ENCODE peak calls at places on chromosome 16, in seven cellular contexts. H is OCI-LY7, S is endothelial cell, J is lower leg skin, X is body of pancreas, Y is A549, O is AG04450. D is an unnamed sample.

GRCh38 chr16:66026931-66027330 is 339.6 kb upstream of the CDH5 start:
- DNase-seq in H (no peak), S (no peak), J (no peak), X (no peak), Y (no peak), O (no peak), D (no peak)

GRCh38 chr16:66372898-66373155 is 6.3 kb downstream of the CDH5 start:
- DNase-seq in H (no peak), S (no peak), J (no peak), X (no peak), Y (no peak), O (no peak), D (no peak)

GRCh38 chr16:66382966-66383299 is 16.4 kb downstream of the CDH5 start:
- DNase-seq in H (no peak), S (no peak), J (no peak), X (no peak), Y (peak; percentile 58), O (peak; percentile 52), D (no peak)

GRCh38 chr16:30088832-30089624 is 2.7 kb downstream of the TBX6 start:
- DNase-seq in H (no peak), S (no peak), J (no peak), X (no peak), Y (no peak), O (no peak), D (no peak)

GRCh38 chr16:11554054-11554453 is 32.7 kb downstream of the LITAF start:
- DNase-seq in H (no peak), S (no peak), J (no peak), X (peak; percentile 47), Y (no peak), O (no peak), D (no peak)

GRCh38 chr16:14496786-14497185 is 133.3 kb downstream of the PARN start:
- DNase-seq in H (no peak), S (no peak), J (no peak), X (no peak), Y (no peak), O (no peak), D (no peak)

GRCh38 chr16:66751135-66751991 is at the start of gene DYNC1LI2:
- DNase-seq in H (peak; percentile 85), S (peak; percentile 92), J (peak; percentile 60), X (peak; percentile 81), Y (peak; percentile 80), O (peak; percentile 20), D (peak; percentile 96)

GRCh38 chr16:75138636-75139035 is 9.7 kb upstream of the ZFP1 start:
- DNase-seq in H (no peak), S (peak; percentile 16), J (no peak), X (no peak), Y (no peak), O (no peak), D (no peak)

GRCh38 chr16:616771-617586 is 13.8 kb upstream of the WFIKKN1 start:
- DNase-seq in H (no peak), S (no peak), J (no peak), X (no peak), Y (no peak), O (no peak), D (no peak)

GRCh38 chr16:85309656-85310587 is 197.7 kb upstream of the CIBAR2 start:
- DNase-seq in H (peak; percentile 89), S (no peak), J (no peak), X (peak; percentile 50), Y (no peak), O (no peak), D (no peak)

GRCh38 chr16:73071131-73071940 is 23.4 kb upstream of the ZFHX3 start:
- DNase-seq in H (no peak), S (peak; percentile 56), J (no peak), X (peak; percentile 80), Y (no peak), O (no peak), D (no peak)

GRCh38 chr16:55809386-55809785 is 23.5 kb downstream of the CES1 start:
- DNase-seq in H (no peak), S (no peak), J (no peak), X (no peak), Y (no peak), O (no peak), D (no peak)

GRCh38 chr16:84999200-84999599 is 12.1 kb downstream of the ZDHHC7 start:
- DNase-seq in H (no peak), S (no peak), J (no peak), X (no peak), Y (no peak), O (no peak), D (no peak)

GRCh38 chr16:29993903-29994612 is 1.4 kb downstream of the HIRIP3 start:
- DNase-seq in H (no peak), S (no peak), J (no peak), X (no peak), Y (no peak), O (no peak), D (no peak)

GRCh38 chr16:64991011-64991410 is 130.9 kb downstream of the CDH11 start:
- DNase-seq in H (no peak), S (no peak), J (no peak), X (no peak), Y (no peak), O (no peak), D (no peak)

GRCh38 chr16:49282690-49283375 is 1.2 kb upstream of the CBLN1 start:
- DNase-seq in H (peak; percentile 10), S (peak; percentile 46), J (no peak), X (peak; percentile 87), Y (no peak), O (no peak), D (peak; percentile 18)

GRCh38 chr16:25143898-25144297 is 32.4 kb downstream of the LCMT1 start:
- DNase-seq in H (no peak), S (peak; percentile 19), J (no peak), X (peak; percentile 76), Y (peak; percentile 36), O (no peak), D (no peak)
- TF ChIP-seq CTCF in H (peak; percentile 48), S (peak; percentile 56), J (no peak), X (peak; percentile 72), Y (peak; percentile 24), O (peak; percentile 28), D (peak; percentile 3)

DNA sequence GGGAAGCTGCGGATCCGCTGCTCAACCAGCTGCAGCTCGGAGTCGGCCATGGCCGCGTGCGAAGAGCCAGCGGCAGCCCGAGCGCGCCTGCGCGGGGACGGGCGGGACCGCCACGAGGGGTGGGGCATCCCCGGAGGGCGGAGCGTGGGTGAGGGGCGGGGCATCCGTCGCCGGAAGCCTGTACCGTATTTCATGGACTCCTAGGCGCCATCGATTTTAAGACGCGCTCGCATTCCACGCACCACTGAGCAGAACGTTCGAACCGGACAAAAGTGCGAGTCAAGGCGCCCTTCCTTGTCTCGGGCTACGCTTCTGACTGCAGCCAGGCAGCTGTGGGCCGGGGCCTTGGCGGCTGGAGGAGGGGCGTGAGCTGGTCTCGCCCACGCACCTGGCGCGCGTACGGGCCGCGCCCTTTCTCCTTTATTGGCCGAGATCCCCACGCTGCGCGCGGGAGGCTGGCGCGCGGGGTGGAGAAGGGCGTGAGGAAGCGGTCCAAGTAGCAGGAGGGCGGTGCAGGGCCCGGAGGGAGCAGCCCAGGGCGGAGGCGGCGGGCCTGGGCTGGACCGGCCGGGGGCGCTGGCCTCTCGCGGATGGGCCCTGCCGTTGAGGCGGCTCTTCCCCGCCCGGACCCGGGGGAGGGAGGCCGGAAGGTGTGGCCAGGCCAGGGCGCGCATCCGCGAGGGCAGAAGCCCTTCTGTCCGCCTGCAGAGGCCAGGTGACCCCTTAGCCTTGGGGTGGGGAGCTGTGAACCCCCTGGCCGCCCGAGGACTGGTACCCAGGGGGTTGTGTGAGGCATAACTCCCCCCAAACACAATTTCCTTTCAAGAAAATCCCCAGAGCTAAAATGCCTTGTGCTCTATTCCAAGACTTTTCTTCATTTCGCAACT is at the start of gene APRT:
- DNase-seq in H (peak; percentile 93), S (peak; percentile 97), J (peak; percentile 92), X (peak; percentile 95), Y (peak; percentile 78), O (peak; percentile 90), D (peak; percentile 98)
- TF ChIP-seq CTCF in H (no peak), S (peak; percentile 16), J (no peak), X (no peak), Y (peak; percentile 33), O (peak; percentile 30), D (peak; percentile 57)

DNA sequence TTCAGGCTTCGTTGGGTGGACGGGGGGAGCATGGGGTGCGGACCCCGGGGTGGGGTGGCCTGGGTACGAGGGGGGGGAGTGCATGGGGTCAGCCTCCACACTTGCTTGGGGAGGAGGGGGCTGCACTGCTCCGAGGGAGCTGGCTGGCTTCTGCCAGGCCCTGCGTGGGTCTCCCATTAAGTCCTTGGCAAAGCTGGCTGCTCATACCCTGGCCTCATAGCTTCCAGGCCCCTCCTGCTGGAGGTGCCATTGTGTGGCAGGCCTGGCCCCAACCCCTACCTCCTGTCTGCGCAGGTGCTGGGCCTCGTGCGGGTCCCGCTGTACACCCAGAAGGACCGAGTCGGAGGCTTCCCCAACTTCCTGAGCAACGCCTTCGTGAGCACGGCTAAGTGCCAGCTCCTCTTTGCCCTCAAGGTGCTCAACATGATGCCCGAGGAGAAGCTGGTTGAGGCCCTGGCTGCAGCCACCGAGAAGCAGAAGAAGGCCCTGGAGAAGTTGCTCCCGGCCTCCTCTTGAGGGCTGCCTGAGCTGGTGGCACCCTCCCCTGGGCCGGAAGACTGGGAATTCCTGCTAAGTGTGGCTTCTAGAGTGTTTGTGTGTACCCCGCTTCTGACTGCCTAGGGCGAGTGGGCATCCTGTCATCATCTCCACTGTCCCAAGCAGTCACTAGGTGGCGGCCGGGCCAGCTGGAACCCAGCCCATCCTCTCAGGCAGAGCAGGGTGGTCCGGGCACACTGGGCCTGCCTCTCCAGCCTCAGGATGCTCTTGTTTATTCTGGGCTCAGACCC is 1.5 kb downstream of the NUDT16L1 start:
- DNase-seq in H (no peak), S (no peak), J (no peak), X (no peak), Y (no peak), O (no peak), D (no peak)
- TF ChIP-seq CTCF in H (peak; percentile 48), S (no peak), J (no peak), X (no peak), Y (no peak), O (no peak), D (no peak)

GRCh38 chr16:62157544-62157943 is 121.3 kb upstream of the CDH8 start:
- DNase-seq in H (no peak), S (no peak), J (no peak), X (no peak), Y (no peak), O (no peak), D (no peak)
- TF ChIP-seq CTCF in H (no peak), S (no peak), J (no peak), X (no peak), Y (no peak), O (no peak), D (no peak)

GRCh38 chr16:10368984-10369551 is 16.8 kb upstream of the ATF7IP2 start:
- DNase-seq in H (peak; percentile 10), S (no peak), J (no peak), X (peak; percentile 24), Y (no peak), O (no peak), D (no peak)
- TF ChIP-seq CTCF in H (peak; percentile 57), S (no peak), J (no peak), X (no peak), Y (no peak), O (no peak), D (no peak)

GRCh38 chr16:67844441-67844840 is 2.3 kb upstream of the NUTF2 start:
- DNase-seq in H (peak; percentile 23), S (no peak), J (no peak), X (no peak), Y (no peak), O (no peak), D (no peak)
- TF ChIP-seq CTCF in H (no peak), S (no peak), J (no peak), X (no peak), Y (no peak), O (no peak), D (no peak)